ENCODE peak calls at places on chromosomes 16 and 17, in six cellular contexts. V is GM12878, R is K562, Y is H1, C is GM12891, L is HepG2. J is an unnamed sample.

GRCh38 chr17:7176107-7176851 is 2.9 kb downstream of the ASGR1 start:
- DNase-seq in V (no peak), R (no peak), Y (no peak), C (no peak), L (no peak), J (no peak)

GRCh38 chr17:1186214-1186820 is 6.5 kb upstream of the ABR start:
- DNase-seq in V (no peak), R (no peak), Y (no peak), C (no peak), L (no peak), J (no peak)

GRCh38 chr16:85417156-85417860 is 195.8 kb upstream of the GSE1 start:
- DNase-seq in V (no peak), R (no peak), Y (no peak), C (no peak), L (no peak), J (no peak)

GRCh38 chr16:84993926-84994325 is 17.4 kb downstream of the ZDHHC7 start:
- DNase-seq in V (no peak), R (no peak), Y (no peak), C (no peak), L (no peak), J (no peak)

GRCh38 chr17:51032850-51033249 is 87.8 kb downstream of the SPAG9 start:
- DNase-seq in V (no peak), R (no peak), Y (no peak), C (no peak), L (no peak), J (no peak)

GRCh38 chr16:85389679-85390470 is 223.2 kb upstream of the GSE1 start:
- DNase-seq in V (no peak), R (no peak), Y (no peak), C (no peak), L (no peak), J (no peak)

GRCh38 chr16:72300892-72301291 is 128.9 kb upstream of the PMFBP1 start:
- DNase-seq in V (no peak), R (no peak), Y (no peak), C (no peak), L (no peak), J (no peak)

GRCh38 chr17:81074440-81074839 is 39.5 kb downstream of the BAIAP2 start:
- DNase-seq in V (no peak), R (no peak), Y (no peak), C (no peak), L (no peak), J (no peak)

GRCh38 chr17:45436625-45437460 is 4.2 kb upstream of the ARHGAP27 start:
- DNase-seq in V (no peak), R (no peak), Y (no peak), C (no peak), L (no peak), J (no peak)

GRCh38 chr16:49621240-49622083 is 234.4 kb downstream of the ZNF423 start:
- DNase-seq in V (no peak), R (no peak), Y (no peak), C (no peak), L (no peak), J (no peak)

GRCh38 chr17:71338396-71338795 is 782.4 kb upstream of the SOX9 start:
- DNase-seq in V (no peak), R (no peak), Y (no peak), C (no peak), L (no peak), J (no peak)

GRCh38 chr16:82878466-82878865 is 251.7 kb downstream of the CDH13 start:
- DNase-seq in V (no peak), R (no peak), Y (no peak), C (no peak), L (no peak), J (no peak)

GRCh38 chr17:58755577-58756245 is at the start of gene PPM1E:
- DNase-seq in V (no peak), R (peak), Y (peak), C (peak), L (peak), J (peak)
- TF ChIP-seq TAF1 in V (no peak), R (no peak), Y (peak), C (no peak), L (no peak), J (no peak)

DNA sequence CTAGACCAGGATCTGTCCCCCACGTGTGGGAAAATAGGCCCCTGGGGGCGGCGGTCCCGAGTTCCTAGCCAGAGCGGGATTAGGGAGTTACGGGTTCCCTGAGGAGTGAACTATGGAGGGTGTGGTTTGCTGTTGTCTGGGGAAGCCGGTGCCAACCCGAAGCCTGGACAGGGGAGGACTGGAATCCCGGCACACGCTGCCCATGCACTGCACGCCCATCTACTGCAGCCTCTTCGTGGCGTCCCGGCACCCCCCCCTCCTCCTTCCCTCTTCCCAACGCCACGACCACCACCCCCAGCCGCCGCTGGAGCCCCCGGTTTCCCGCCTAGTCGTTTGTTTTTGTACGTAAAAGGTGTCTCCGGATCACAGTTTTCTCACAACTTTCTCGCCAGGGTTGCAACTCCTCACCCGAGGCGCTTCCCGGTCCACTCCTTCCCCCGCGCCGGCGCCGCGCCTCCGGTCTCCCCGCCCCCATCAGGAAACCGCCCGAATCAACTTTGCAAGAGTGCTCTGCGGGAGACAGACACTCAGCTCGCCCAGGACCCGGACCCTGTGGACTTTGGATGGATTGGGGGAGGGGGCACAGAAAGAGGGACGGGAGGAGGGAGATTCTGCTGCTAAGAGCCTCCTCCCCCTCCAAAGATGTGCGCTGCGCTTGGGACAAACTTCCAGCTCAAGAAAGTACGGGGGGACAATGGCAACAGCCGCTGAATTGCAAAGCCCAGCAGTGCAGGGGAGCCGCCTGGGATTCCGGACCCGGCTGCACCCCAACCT is 1.4 kb upstream of the LHX1 start:
- DNase-seq in V (no peak), R (peak), Y (no peak), C (no peak), L (no peak), J (no peak)
- TF ChIP-seq POLR2A in V (no peak), R (no peak), Y (no peak), C (no peak), L (no peak), J (no peak)

DNA sequence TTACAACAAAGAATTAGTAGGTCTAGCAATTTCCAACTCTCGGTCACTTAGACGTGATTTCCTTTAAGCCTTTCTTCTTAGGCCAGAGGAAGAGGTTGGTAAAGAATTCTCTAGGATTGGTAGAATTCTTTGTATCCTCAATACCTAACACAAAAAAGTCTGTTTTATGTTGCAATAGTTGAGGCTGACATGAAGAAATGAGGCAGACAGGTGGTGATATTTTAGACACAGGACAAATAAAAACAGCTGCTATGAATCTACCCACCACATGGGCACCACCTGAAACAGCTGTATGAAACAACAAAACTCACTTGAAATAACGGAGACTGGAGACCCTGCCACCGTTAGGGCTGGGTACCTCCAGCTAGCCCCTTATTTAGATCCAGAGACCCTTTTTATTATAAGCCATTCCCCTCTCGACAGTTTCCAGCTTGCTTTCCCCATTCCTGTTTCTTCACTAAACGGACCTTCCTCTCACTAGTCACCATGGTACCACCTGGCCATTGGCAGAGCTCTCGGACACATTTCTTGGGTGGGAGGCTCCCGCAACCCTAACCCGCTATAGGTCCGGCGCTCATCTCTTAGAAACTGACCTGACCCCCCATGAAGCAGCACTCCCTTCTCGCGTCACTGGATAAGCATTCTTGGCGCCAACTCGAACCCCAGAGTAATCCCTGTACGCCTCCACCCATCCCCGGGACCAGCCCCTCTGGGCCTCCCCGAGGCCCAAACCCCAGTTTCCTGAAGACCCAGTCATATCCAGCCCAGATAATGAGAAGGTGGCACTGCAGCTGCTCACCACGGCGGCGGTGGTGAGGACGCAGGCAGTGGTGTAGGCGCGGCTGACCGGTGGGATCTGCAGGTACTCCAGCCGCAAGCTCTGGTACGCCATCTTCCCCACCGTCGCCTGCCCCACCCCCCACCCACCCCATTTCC is at the start of gene DERL2:
- DNase-seq in V (no peak), R (peak), Y (no peak), C (no peak), L (peak), J (no peak)
- TF ChIP-seq TAF1 in V (peak), R (peak), Y (peak), C (peak), L (peak), J (peak)

DNA sequence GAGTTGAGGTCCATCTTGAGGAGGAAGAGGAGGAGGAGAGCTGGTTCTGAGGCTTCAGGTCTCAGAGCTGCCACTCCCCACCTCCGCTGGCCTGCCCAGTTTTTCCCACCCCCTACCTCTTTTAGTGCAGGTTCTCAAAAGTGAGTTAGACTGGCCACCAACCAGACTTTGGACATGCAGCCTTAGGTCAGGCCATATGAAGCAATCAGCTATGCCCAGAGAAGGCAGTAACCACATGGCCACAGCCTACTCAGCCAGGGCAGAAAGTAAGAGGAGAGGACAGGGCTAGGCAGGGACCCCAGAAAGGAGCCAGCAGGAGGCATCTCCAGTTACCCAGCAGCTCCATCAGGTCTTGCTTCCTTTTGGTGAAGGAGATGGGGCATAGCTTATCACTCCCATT is 9.0 kb downstream of the MYO15A start:
- DNase-seq in V (no peak), R (no peak), Y (no peak), C (no peak), L (peak), J (no peak)
- TF ChIP-seq POLR2A in V (no peak), R (no peak), Y (no peak), C (no peak), L (no peak), J (no peak)

DNA sequence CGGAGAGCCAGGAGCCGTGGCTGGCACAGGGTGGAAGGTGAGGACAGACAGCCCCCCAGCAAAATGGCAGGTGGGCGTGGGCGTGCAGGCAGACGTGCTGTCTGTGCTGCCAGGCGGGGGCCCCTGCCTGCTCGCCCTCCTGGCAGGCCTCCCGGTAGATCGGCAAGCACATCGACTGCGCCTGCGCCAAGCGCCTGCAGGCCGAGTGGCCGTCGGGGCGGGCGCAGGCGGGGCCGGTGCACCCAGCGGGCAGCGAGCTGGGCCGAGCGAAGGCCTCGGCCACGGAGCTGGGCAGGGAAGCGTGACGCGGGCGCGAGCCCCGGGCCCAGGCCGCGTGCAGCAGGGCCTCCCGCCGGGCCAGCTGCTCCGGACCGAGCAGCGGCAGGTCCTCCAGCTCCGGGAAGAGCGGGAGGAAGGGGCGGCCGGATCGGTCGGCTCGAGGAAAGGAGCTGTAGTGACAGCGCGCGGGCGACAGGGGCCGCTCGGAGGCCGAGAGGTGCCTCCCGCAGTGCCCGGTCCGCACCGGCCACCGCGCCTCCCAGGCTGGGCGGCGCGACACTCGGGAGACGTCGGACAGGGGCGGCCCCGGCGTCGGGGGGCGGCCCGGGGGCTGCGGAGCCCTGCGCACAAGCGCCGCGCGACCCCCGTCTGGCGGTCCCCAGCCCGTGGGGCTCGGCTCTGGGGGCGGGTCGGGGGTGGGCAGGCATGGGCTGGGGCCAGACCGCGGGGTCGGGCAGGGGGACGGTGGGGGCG is 16.9 kb downstream of the GRIN2C start:
- DNase-seq in V (no peak), R (peak), Y (no peak), C (peak), L (peak), J (no peak)
- TF ChIP-seq TAF1 in V (no peak), R (no peak), Y (no peak), C (no peak), L (no peak), J (no peak)

GRCh38 chr17:80035937-80036714 is at the start of gene CCDC40:
- DNase-seq in V (no peak), R (peak), Y (no peak), C (peak), L (peak), J (peak)
- TF ChIP-seq POLR2A in V (peak), R (no peak), Y (peak), C (no peak), L (peak), J (no peak)

DNA sequence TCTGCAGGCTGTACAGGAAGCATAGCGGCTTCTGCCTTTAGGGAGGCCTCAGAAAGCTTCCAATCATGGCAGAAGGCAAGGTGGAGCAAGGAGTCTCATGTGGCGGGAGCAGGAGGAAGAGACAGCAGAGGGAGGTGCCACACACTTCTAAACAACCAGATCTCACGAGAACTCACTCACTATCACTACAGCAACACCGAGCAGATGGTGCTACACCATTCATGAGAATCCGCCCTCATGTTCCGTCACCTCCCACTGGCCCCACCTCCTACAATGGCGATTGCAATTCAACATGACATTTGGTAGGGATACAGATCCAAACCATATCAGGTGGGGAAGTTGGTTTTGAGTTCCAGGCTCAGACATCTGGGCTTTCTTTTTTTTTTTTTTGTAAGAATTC is 31.9 kb upstream of the NUDT7 start:
- DNase-seq in V (no peak), R (no peak), Y (no peak), C (no peak), L (no peak), J (no peak)
- TF ChIP-seq TAF1 in V (no peak), R (no peak), Y (no peak), C (no peak), L (no peak), J (no peak)

J was measured in GM12892.